ENCODE peak calls at places on chromosomes 3 and 15, in four cellular contexts. One of them, this sample, is unnamed.

GRCh38 chr15:91975241-91975978 is 121.9 kb downstream of the SLCO3A1 start:
- ATAC-seq in stimulated activated naive CD8-positive, alpha-beta T cell treated with anti-CD3 and anti-CD28 coated beads, Interleukin-15, Interleukin-2, amounts not matched to agents 100 U/mL and 50 U/mL, for 24 hours: no peak
- ATAC-seq in T-helper 17 cell: no peak
- ATAC-seq in activated CD8-positive, alpha-beta memory T cell treated with anti-CD3 and anti-CD28 coated beads, Interleukin-2, amount 10 ng/mL, durations not matched to agents 7 days and 5 days: no peak
- ATAC-seq in this sample: peak; percentile 38

GRCh38 chr15:101283931-101284330 is 6.6 kb upstream of the SELENOS start:
- ATAC-seq in T-helper 17 cell: no peak
- ATAC-seq in stimulated activated naive CD8-positive, alpha-beta T cell treated with anti-CD3 and anti-CD28 coated beads, Interleukin-15, Interleukin-2, amounts not matched to agents 100 U/mL and 50 U/mL, for 24 hours: no peak
- ATAC-seq in activated CD8-positive, alpha-beta memory T cell treated with anti-CD3 and anti-CD28 coated beads, Interleukin-2, amount 10 ng/mL, durations not matched to agents 7 days and 5 days: no peak
- ATAC-seq in this sample: no peak

GRCh38 chr3:108125151-108125540 is 34.3 kb upstream of the CD47 start:
- ATAC-seq in stimulated activated naive CD8-positive, alpha-beta T cell treated with anti-CD3 and anti-CD28 coated beads, Interleukin-15, Interleukin-2, amounts not matched to agents 100 U/mL and 50 U/mL, for 24 hours: peak; percentile 4
- ATAC-seq in T-helper 17 cell: peak; percentile 47
- ATAC-seq in activated CD8-positive, alpha-beta memory T cell treated with anti-CD3 and anti-CD28 coated beads, Interleukin-2, amount 10 ng/mL, durations not matched to agents 7 days and 5 days: peak; percentile 25
- ATAC-seq in this sample: peak; percentile 1

GRCh38 chr3:38006445-38006995 is 15.9 kb downstream of the VILL start:
- ATAC-seq in stimulated activated naive CD8-positive, alpha-beta T cell treated with anti-CD3 and anti-CD28 coated beads, Interleukin-15, Interleukin-2, amounts not matched to agents 100 U/mL and 50 U/mL, for 24 hours: no peak
- ATAC-seq in activated CD8-positive, alpha-beta memory T cell treated with anti-CD3 and anti-CD28 coated beads, Interleukin-2, amount 10 ng/mL, durations not matched to agents 7 days and 5 days: no peak
- ATAC-seq in T-helper 17 cell: no peak
- ATAC-seq in this sample: no peak

GRCh38 chr15:35603298-35603697 is 57.3 kb upstream of the DPH6 start:
- ATAC-seq in T-helper 17 cell: no peak
- ATAC-seq in activated CD8-positive, alpha-beta memory T cell treated with anti-CD3 and anti-CD28 coated beads, Interleukin-2, amount 10 ng/mL, durations not matched to agents 7 days and 5 days: no peak
- ATAC-seq in stimulated activated naive CD8-positive, alpha-beta T cell treated with anti-CD3 and anti-CD28 coated beads, Interleukin-15, Interleukin-2, amounts not matched to agents 100 U/mL and 50 U/mL, for 24 hours: no peak
- ATAC-seq in this sample: peak; percentile 45

GRCh38 chr3:172466553-172467130 is 18.4 kb upstream of the GHSR start:
- ATAC-seq in activated CD8-positive, alpha-beta memory T cell treated with anti-CD3 and anti-CD28 coated beads, Interleukin-2, amount 10 ng/mL, durations not matched to agents 7 days and 5 days: no peak
- ATAC-seq in stimulated activated naive CD8-positive, alpha-beta T cell treated with anti-CD3 and anti-CD28 coated beads, Interleukin-15, Interleukin-2, amounts not matched to agents 100 U/mL and 50 U/mL, for 24 hours: no peak
- ATAC-seq in T-helper 17 cell: no peak
- ATAC-seq in this sample: no peak

GRCh38 chr15:94168250-94168649 is 63.1 kb upstream of the MCTP2 start:
- ATAC-seq in stimulated activated naive CD8-positive, alpha-beta T cell treated with anti-CD3 and anti-CD28 coated beads, Interleukin-15, Interleukin-2, amounts not matched to agents 100 U/mL and 50 U/mL, for 24 hours: no peak
- ATAC-seq in activated CD8-positive, alpha-beta memory T cell treated with anti-CD3 and anti-CD28 coated beads, Interleukin-2, amount 10 ng/mL, durations not matched to agents 7 days and 5 days: no peak
- ATAC-seq in T-helper 17 cell: no peak
- ATAC-seq in this sample: no peak

GRCh38 chr3:169041677-169042171 is 621.8 kb downstream of the MECOM start:
- ATAC-seq in T-helper 17 cell: no peak
- ATAC-seq in activated CD8-positive, alpha-beta memory T cell treated with anti-CD3 and anti-CD28 coated beads, Interleukin-2, amount 10 ng/mL, durations not matched to agents 7 days and 5 days: no peak
- ATAC-seq in stimulated activated naive CD8-positive, alpha-beta T cell treated with anti-CD3 and anti-CD28 coated beads, Interleukin-15, Interleukin-2, amounts not matched to agents 100 U/mL and 50 U/mL, for 24 hours: no peak
- ATAC-seq in this sample: no peak

GRCh38 chr3:53045107-53045783 is 628 bp downstream of the SFMBT1 start:
- ATAC-seq in activated CD8-positive, alpha-beta memory T cell treated with anti-CD3 and anti-CD28 coated beads, Interleukin-2, amount 10 ng/mL, durations not matched to agents 7 days and 5 days: peak; percentile 52
- ATAC-seq in stimulated activated naive CD8-positive, alpha-beta T cell treated with anti-CD3 and anti-CD28 coated beads, Interleukin-15, Interleukin-2, amounts not matched to agents 100 U/mL and 50 U/mL, for 24 hours: peak; percentile 51
- ATAC-seq in T-helper 17 cell: peak; percentile 61
- ATAC-seq in this sample: peak; percentile 78

GRCh38 chr15:64521726-64522164 is 61.4 kb downstream of the ZNF609 start:
- ATAC-seq in T-helper 17 cell: no peak
- ATAC-seq in stimulated activated naive CD8-positive, alpha-beta T cell treated with anti-CD3 and anti-CD28 coated beads, Interleukin-15, Interleukin-2, amounts not matched to agents 100 U/mL and 50 U/mL, for 24 hours: no peak
- ATAC-seq in activated CD8-positive, alpha-beta memory T cell treated with anti-CD3 and anti-CD28 coated beads, Interleukin-2, amount 10 ng/mL, durations not matched to agents 7 days and 5 days: no peak
- ATAC-seq in this sample: no peak

GRCh38 chr15:68672781-68673205 is 94.0 kb downstream of the CORO2B start:
- ATAC-seq in activated CD8-positive, alpha-beta memory T cell treated with anti-CD3 and anti-CD28 coated beads, Interleukin-2, amount 10 ng/mL, durations not matched to agents 7 days and 5 days: no peak
- ATAC-seq in stimulated activated naive CD8-positive, alpha-beta T cell treated with anti-CD3 and anti-CD28 coated beads, Interleukin-15, Interleukin-2, amounts not matched to agents 100 U/mL and 50 U/mL, for 24 hours: no peak
- ATAC-seq in T-helper 17 cell: no peak
- ATAC-seq in this sample: no peak

GRCh38 chr3:5222283-5223005 is 34.9 kb downstream of the EDEM1 start:
- ATAC-seq in stimulated activated naive CD8-positive, alpha-beta T cell treated with anti-CD3 and anti-CD28 coated beads, Interleukin-15, Interleukin-2, amounts not matched to agents 100 U/mL and 50 U/mL, for 24 hours: no peak
- ATAC-seq in activated CD8-positive, alpha-beta memory T cell treated with anti-CD3 and anti-CD28 coated beads, Interleukin-2, amount 10 ng/mL, durations not matched to agents 7 days and 5 days: no peak
- ATAC-seq in T-helper 17 cell: no peak
- ATAC-seq in this sample: no peak

GRCh38 chr15:81869161-81869928 is 176.5 kb downstream of the MEX3B start:
- ATAC-seq in activated CD8-positive, alpha-beta memory T cell treated with anti-CD3 and anti-CD28 coated beads, Interleukin-2, amount 10 ng/mL, durations not matched to agents 7 days and 5 days: no peak
- ATAC-seq in T-helper 17 cell: no peak
- ATAC-seq in stimulated activated naive CD8-positive, alpha-beta T cell treated with anti-CD3 and anti-CD28 coated beads, Interleukin-15, Interleukin-2, amounts not matched to agents 100 U/mL and 50 U/mL, for 24 hours: no peak
- ATAC-seq in this sample: no peak

GRCh38 chr3:15977598-15978232 is 179.9 kb upstream of the ANKRD28 start:
- ATAC-seq in T-helper 17 cell: no peak
- ATAC-seq in stimulated activated naive CD8-positive, alpha-beta T cell treated with anti-CD3 and anti-CD28 coated beads, Interleukin-15, Interleukin-2, amounts not matched to agents 100 U/mL and 50 U/mL, for 24 hours: no peak
- ATAC-seq in activated CD8-positive, alpha-beta memory T cell treated with anti-CD3 and anti-CD28 coated beads, Interleukin-2, amount 10 ng/mL, durations not matched to agents 7 days and 5 days: no peak
- ATAC-seq in this sample: no peak

GRCh38 chr3:186356152-186356551 is 5.9 kb downstream of the DGKG start:
- ATAC-seq in activated CD8-positive, alpha-beta memory T cell treated with anti-CD3 and anti-CD28 coated beads, Interleukin-2, amount 10 ng/mL, durations not matched to agents 7 days and 5 days: no peak
- ATAC-seq in stimulated activated naive CD8-positive, alpha-beta T cell treated with anti-CD3 and anti-CD28 coated beads, Interleukin-15, Interleukin-2, amounts not matched to agents 100 U/mL and 50 U/mL, for 24 hours: no peak
- ATAC-seq in T-helper 17 cell: no peak
- ATAC-seq in this sample: no peak

GRCh38 chr3:72191211-72191960 is 406.4 kb upstream of the PROK2 start:
- ATAC-seq in T-helper 17 cell: no peak
- ATAC-seq in stimulated activated naive CD8-positive, alpha-beta T cell treated with anti-CD3 and anti-CD28 coated beads, Interleukin-15, Interleukin-2, amounts not matched to agents 100 U/mL and 50 U/mL, for 24 hours: no peak
- ATAC-seq in activated CD8-positive, alpha-beta memory T cell treated with anti-CD3 and anti-CD28 coated beads, Interleukin-2, amount 10 ng/mL, durations not matched to agents 7 days and 5 days: no peak
- ATAC-seq in this sample: no peak

GRCh38 chr3:50095352-50095998 is 6.8 kb downstream of the RBM5 start:
- ATAC-seq in T-helper 17 cell: no peak
- ATAC-seq in activated CD8-positive, alpha-beta memory T cell treated with anti-CD3 and anti-CD28 coated beads, Interleukin-2, amount 10 ng/mL, durations not matched to agents 7 days and 5 days: no peak
- ATAC-seq in stimulated activated naive CD8-positive, alpha-beta T cell treated with anti-CD3 and anti-CD28 coated beads, Interleukin-15, Interleukin-2, amounts not matched to agents 100 U/mL and 50 U/mL, for 24 hours: no peak
- ATAC-seq in this sample: no peak

GRCh38 chr3:126954141-126954845 is 28.6 kb upstream of the PLXNA1 start:
- ATAC-seq in activated CD8-positive, alpha-beta memory T cell treated with anti-CD3 and anti-CD28 coated beads, Interleukin-2, amount 10 ng/mL, durations not matched to agents 7 days and 5 days: peak; percentile 30
- ATAC-seq in T-helper 17 cell: peak; percentile 54
- ATAC-seq in stimulated activated naive CD8-positive, alpha-beta T cell treated with anti-CD3 and anti-CD28 coated beads, Interleukin-15, Interleukin-2, amounts not matched to agents 100 U/mL and 50 U/mL, for 24 hours: peak; percentile 65
- ATAC-seq in this sample: peak; percentile 91

GRCh38 chr15:95604634-95605036 is 725.9 kb upstream of the NR2F2 start:
- ATAC-seq in activated CD8-positive, alpha-beta memory T cell treated with anti-CD3 and anti-CD28 coated beads, Interleukin-2, amount 10 ng/mL, durations not matched to agents 7 days and 5 days: no peak
- ATAC-seq in stimulated activated naive CD8-positive, alpha-beta T cell treated with anti-CD3 and anti-CD28 coated beads, Interleukin-15, Interleukin-2, amounts not matched to agents 100 U/mL and 50 U/mL, for 24 hours: no peak
- ATAC-seq in T-helper 17 cell: no peak
- ATAC-seq in this sample: no peak

GRCh38 chr15:55353030-55353429 is 34.0 kb downstream of the PIGB start:
- ATAC-seq in activated CD8-positive, alpha-beta memory T cell treated with anti-CD3 and anti-CD28 coated beads, Interleukin-2, amount 10 ng/mL, durations not matched to agents 7 days and 5 days: no peak
- ATAC-seq in T-helper 17 cell: no peak
- ATAC-seq in stimulated activated naive CD8-positive, alpha-beta T cell treated with anti-CD3 and anti-CD28 coated beads, Interleukin-15, Interleukin-2, amounts not matched to agents 100 U/mL and 50 U/mL, for 24 hours: no peak
- ATAC-seq in this sample: no peak

GRCh38 chr15:57736591-57736990 is 30.1 kb downstream of the POLR2M start:
- ATAC-seq in T-helper 17 cell: no peak
- ATAC-seq in activated CD8-positive, alpha-beta memory T cell treated with anti-CD3 and anti-CD28 coated beads, Interleukin-2, amount 10 ng/mL, durations not matched to agents 7 days and 5 days: no peak
- ATAC-seq in stimulated activated naive CD8-positive, alpha-beta T cell treated with anti-CD3 and anti-CD28 coated beads, Interleukin-15, Interleukin-2, amounts not matched to agents 100 U/mL and 50 U/mL, for 24 hours: no peak
- ATAC-seq in this sample: no peak

GRCh38 chr3:126208182-126208581 is 27.8 kb upstream of the ALDH1L1 start:
- ATAC-seq in activated CD8-positive, alpha-beta memory T cell treated with anti-CD3 and anti-CD28 coated beads, Interleukin-2, amount 10 ng/mL, durations not matched to agents 7 days and 5 days: no peak
- ATAC-seq in stimulated activated naive CD8-positive, alpha-beta T cell treated with anti-CD3 and anti-CD28 coated beads, Interleukin-15, Interleukin-2, amounts not matched to agents 100 U/mL and 50 U/mL, for 24 hours: no peak
- ATAC-seq in T-helper 17 cell: no peak
- ATAC-seq in this sample: no peak

GRCh38 chr3:52851348-52851747 is 16.5 kb upstream of the MUSTN1 start:
- ATAC-seq in T-helper 17 cell: peak; percentile 50
- ATAC-seq in stimulated activated naive CD8-positive, alpha-beta T cell treated with anti-CD3 and anti-CD28 coated beads, Interleukin-15, Interleukin-2, amounts not matched to agents 100 U/mL and 50 U/mL, for 24 hours: peak; percentile 67
- ATAC-seq in activated CD8-positive, alpha-beta memory T cell treated with anti-CD3 and anti-CD28 coated beads, Interleukin-2, amount 10 ng/mL, durations not matched to agents 7 days and 5 days: peak; percentile 63
- ATAC-seq in this sample: peak; percentile 57

GRCh38 chr15:60731583-60732130 is 252.7 kb upstream of the ICE2 start:
- ATAC-seq in stimulated activated naive CD8-positive, alpha-beta T cell treated with anti-CD3 and anti-CD28 coated beads, Interleukin-15, Interleukin-2, amounts not matched to agents 100 U/mL and 50 U/mL, for 24 hours: no peak
- ATAC-seq in activated CD8-positive, alpha-beta memory T cell treated with anti-CD3 and anti-CD28 coated beads, Interleukin-2, amount 10 ng/mL, durations not matched to agents 7 days and 5 days: no peak
- ATAC-seq in T-helper 17 cell: peak; percentile 48
- ATAC-seq in this sample: no peak

GRCh38 chr3:81782585-81782984 is 21.1 kb upstream of the GBE1 start:
- ATAC-seq in stimulated activated naive CD8-positive, alpha-beta T cell treated with anti-CD3 and anti-CD28 coated beads, Interleukin-15, Interleukin-2, amounts not matched to agents 100 U/mL and 50 U/mL, for 24 hours: no peak
- ATAC-seq in T-helper 17 cell: peak; percentile 44
- ATAC-seq in activated CD8-positive, alpha-beta memory T cell treated with anti-CD3 and anti-CD28 coated beads, Interleukin-2, amount 10 ng/mL, durations not matched to agents 7 days and 5 days: no peak
- ATAC-seq in this sample: peak; percentile 78

GRCh38 chr15:53573091-53573490 is 186.4 kb downstream of the WDR72 start:
- ATAC-seq in stimulated activated naive CD8-positive, alpha-beta T cell treated with anti-CD3 and anti-CD28 coated beads, Interleukin-15, Interleukin-2, amounts not matched to agents 100 U/mL and 50 U/mL, for 24 hours: no peak
- ATAC-seq in activated CD8-positive, alpha-beta memory T cell treated with anti-CD3 and anti-CD28 coated beads, Interleukin-2, amount 10 ng/mL, durations not matched to agents 7 days and 5 days: no peak
- ATAC-seq in T-helper 17 cell: no peak
- ATAC-seq in this sample: no peak

GRCh38 chr3:68705695-68706429 is 226.5 kb downstream of the TAFA4 start:
- ATAC-seq in stimulated activated naive CD8-positive, alpha-beta T cell treated with anti-CD3 and anti-CD28 coated beads, Interleukin-15, Interleukin-2, amounts not matched to agents 100 U/mL and 50 U/mL, for 24 hours: no peak
- ATAC-seq in T-helper 17 cell: no peak
- ATAC-seq in activated CD8-positive, alpha-beta memory T cell treated with anti-CD3 and anti-CD28 coated beads, Interleukin-2, amount 10 ng/mL, durations not matched to agents 7 days and 5 days: no peak
- ATAC-seq in this sample: no peak

GRCh38 chr3:32313723-32314473 is 75.4 kb downstream of the CMTM8 start:
- ATAC-seq in T-helper 17 cell: peak; percentile 77
- ATAC-seq in activated CD8-positive, alpha-beta memory T cell treated with anti-CD3 and anti-CD28 coated beads, Interleukin-2, amount 10 ng/mL, durations not matched to agents 7 days and 5 days: peak; percentile 88
- ATAC-seq in stimulated activated naive CD8-positive, alpha-beta T cell treated with anti-CD3 and anti-CD28 coated beads, Interleukin-15, Interleukin-2, amounts not matched to agents 100 U/mL and 50 U/mL, for 24 hours: peak; percentile 92
- ATAC-seq in this sample: peak; percentile 37

GRCh38 chr3:157119369-157119951 is 40.5 kb downstream of the CCNL1 start:
- ATAC-seq in activated CD8-positive, alpha-beta memory T cell treated with anti-CD3 and anti-CD28 coated beads, Interleukin-2, amount 10 ng/mL, durations not matched to agents 7 days and 5 days: peak; percentile 97
- ATAC-seq in T-helper 17 cell: peak; percentile 84
- ATAC-seq in stimulated activated naive CD8-positive, alpha-beta T cell treated with anti-CD3 and anti-CD28 coated beads, Interleukin-15, Interleukin-2, amounts not matched to agents 100 U/mL and 50 U/mL, for 24 hours: peak; percentile 73
- ATAC-seq in this sample: no peak

GRCh38 chr15:88060383-88060782 is 196.2 kb downstream of the NTRK3 start:
- ATAC-seq in T-helper 17 cell: no peak
- ATAC-seq in stimulated activated naive CD8-positive, alpha-beta T cell treated with anti-CD3 and anti-CD28 coated beads, Interleukin-15, Interleukin-2, amounts not matched to agents 100 U/mL and 50 U/mL, for 24 hours: no peak
- ATAC-seq in activated CD8-positive, alpha-beta memory T cell treated with anti-CD3 and anti-CD28 coated beads, Interleukin-2, amount 10 ng/mL, durations not matched to agents 7 days and 5 days: no peak
- ATAC-seq in this sample: no peak

GRCh38 chr3:71488882-71489281 is 94.6 kb downstream of the FOXP1 start:
- ATAC-seq in T-helper 17 cell: no peak
- ATAC-seq in activated CD8-positive, alpha-beta memory T cell treated with anti-CD3 and anti-CD28 coated beads, Interleukin-2, amount 10 ng/mL, durations not matched to agents 7 days and 5 days: no peak
- ATAC-seq in stimulated activated naive CD8-positive, alpha-beta T cell treated with anti-CD3 and anti-CD28 coated beads, Interleukin-15, Interleukin-2, amounts not matched to agents 100 U/mL and 50 U/mL, for 24 hours: no peak
- ATAC-seq in this sample: no peak

This sample was measured in stimulated activated memory B cell treated with anti-CD40 and anti-IgM and Interleukin-4, amounts not matched to agents 10 μg/mL and 1 μg/mL and 100 μg/mL, for 72 hours.